ENCODE peak calls at places on chromosomes 4 and X, in six cellular contexts. D, R, M, W, U and N are unnamed samples.

GRCh38 chr4:98828801-98829200 is 100.1 kb downstream of the EIF4E start:
- DNase-seq in D (peak; percentile 25), R (no peak), U (peak; percentile 16), W (peak; percentile 12), M (peak; percentile 27), N (no peak)

GRCh38 chr4:108477527-108478108 is 142.8 kb upstream of the RPL34 start:
- DNase-seq in M (no peak), D (no peak), U (no peak), R (no peak), W (no peak), N (no peak)

GRCh38 chr4:165692082-165692481 is 181.0 kb upstream of the TLL1 start:
- DNase-seq in W (no peak), M (no peak), D (no peak), U (no peak), R (no peak), N (no peak)

GRCh38 chrX:12975999-12976558 is 1.2 kb downstream of the TMSB4X start:
- DNase-seq in U (peak; percentile 60), M (peak; percentile 61), D (peak; percentile 41), W (peak; percentile 62), R (peak; percentile 44), N (peak; percentile 74)

GRCh38 chr4:25949166-25949748 is 35.2 kb downstream of the SMIM20 start:
- DNase-seq in W (no peak), M (peak; percentile 45), D (no peak), U (no peak), R (no peak), N (no peak)

GRCh38 chrX:15946783-15947550 is 92.4 kb upstream of the AP1S2 start:
- DNase-seq in W (peak; percentile 9), D (no peak), U (no peak), M (no peak), R (peak; percentile 60), N (no peak)

GRCh38 chrX:41095962-41096955 is 11.0 kb downstream of the USP9X start:
- DNase-seq in D (no peak), R (no peak), M (no peak), W (no peak), U (no peak), N (no peak)

GRCh38 chrX:46029777-46030176 is 515.4 kb downstream of the ZNF674 start:
- DNase-seq in M (no peak), U (no peak), D (no peak), R (no peak), W (no peak), N (no peak)

GRCh38 chrX:17703201-17703600 is 34.1 kb upstream of the SCML1 start:
- DNase-seq in W (no peak), R (no peak), U (no peak), D (no peak), M (no peak), N (no peak)

GRCh38 chr4:113952452-113953029 is 26.9 kb downstream of the ARSJ start:
- DNase-seq in R (no peak), U (peak; percentile 3), M (peak; percentile 55), D (no peak), W (peak; percentile 48), N (no peak)

GRCh38 chr4:42878868-42879267 is 13.6 kb upstream of the GRXCR1 start:
- DNase-seq in M (no peak), R (no peak), U (no peak), W (no peak), D (no peak), N (no peak)

GRCh38 chr4:53003959-53004358 is 141.8 kb downstream of the RASL11B start:
- DNase-seq in D (no peak), W (no peak), U (no peak), M (no peak), R (no peak), N (no peak)

GRCh38 chr4:80215449-80216052 is 18.2 kb downstream of the PRDM8 start:
- DNase-seq in D (no peak), R (peak; percentile 36), W (no peak), U (peak; percentile 42), M (no peak), N (peak; percentile 23)

GRCh38 chr4:182085051-182085480 is 158.1 kb upstream of the TENM3 start:
- DNase-seq in M (no peak), D (no peak), R (peak; percentile 26), U (no peak), W (no peak), N (no peak)

GRCh38 chrX:119605398-119605738 is 856 bp downstream of the NKRF start:
- DNase-seq in U (no peak), D (peak; percentile 8), M (peak; percentile 47), W (peak; percentile 7), R (peak; percentile 11), N (peak; percentile 85)

GRCh38 chr4:89439533-89439932 is 131.9 kb upstream of the GPRIN3 start:
- DNase-seq in D (no peak), U (no peak), W (no peak), M (no peak), R (no peak), N (no peak)

GRCh38 chrX:45258741-45259402 is 58.2 kb upstream of the DIPK2B start:
- DNase-seq in D (no peak), W (no peak), M (peak; percentile 68), U (no peak), R (no peak), N (no peak)

GRCh38 chr4:13627185-13627605 is 330 bp downstream of the BOD1L1 start:
- DNase-seq in W (no peak), M (peak; percentile 22), U (peak; percentile 14), D (no peak), R (no peak), N (no peak)